ENCODE peak calls at places on chromosomes 13 and 19, in seven cellular contexts. One of them, this sample, is unnamed.

GRCh38 chr13:29684441-29684840 is 89.0 kb upstream of the SLC7A1 start:
- DNase-seq in prostate gland: no peak
- DNase-seq in cardiac fibroblast: no peak
- DNase-seq in HCT116: no peak
- DNase-seq in psoas muscle: no peak
- DNase-seq in fibroblast of lung: no peak
- DNase-seq in testis: no peak
- DNase-seq in this sample: no peak

GRCh38 chr13:110359840-110360301 is 52.8 kb downstream of the COL4A2 start:
- DNase-seq in testis: no peak
- DNase-seq in cardiac fibroblast: peak; percentile 64
- DNase-seq in HCT116: no peak
- DNase-seq in prostate gland: no peak
- DNase-seq in fibroblast of lung: peak; percentile 73
- DNase-seq in psoas muscle: no peak
- DNase-seq in this sample: peak; percentile 89

GRCh38 chr13:30030141-30030750 is 179.8 kb upstream of the UBL3 start:
- DNase-seq in testis: no peak
- DNase-seq in prostate gland: no peak
- DNase-seq in HCT116: no peak
- DNase-seq in fibroblast of lung: no peak
- DNase-seq in psoas muscle: no peak
- DNase-seq in cardiac fibroblast: no peak
- DNase-seq in this sample: peak; percentile 27

GRCh38 chr13:88031980-88032562 is 360.9 kb downstream of the SLITRK5 start:
- DNase-seq in fibroblast of lung: peak; percentile 60
- DNase-seq in cardiac fibroblast: no peak
- DNase-seq in HCT116: no peak
- DNase-seq in psoas muscle: no peak
- DNase-seq in prostate gland: no peak
- DNase-seq in testis: no peak
- DNase-seq in this sample: no peak

GRCh38 chr19:2811221-2811722 is 8.4 kb upstream of the ZNF554 start:
- DNase-seq in testis: no peak
- DNase-seq in psoas muscle: no peak
- DNase-seq in HCT116: no peak
- DNase-seq in fibroblast of lung: no peak
- DNase-seq in prostate gland: no peak
- DNase-seq in cardiac fibroblast: no peak
- DNase-seq in this sample: no peak

GRCh38 chr13:110466261-110466660 is 95.3 kb downstream of the RAB20 start:
- DNase-seq in prostate gland: no peak
- DNase-seq in HCT116: no peak
- DNase-seq in cardiac fibroblast: no peak
- DNase-seq in fibroblast of lung: no peak
- DNase-seq in psoas muscle: no peak
- DNase-seq in testis: no peak
- DNase-seq in this sample: no peak

GRCh38 chr13:45299194-45299593 is 41.8 kb downstream of the TPT1 start:
- DNase-seq in fibroblast of lung: peak; percentile 38
- DNase-seq in cardiac fibroblast: peak; percentile 70
- DNase-seq in HCT116: no peak
- DNase-seq in prostate gland: no peak
- DNase-seq in psoas muscle: no peak
- DNase-seq in testis: no peak
- DNase-seq in this sample: no peak

GRCh38 chr13:98778749-98779148 is 26.3 kb upstream of the SLC15A1 start:
- DNase-seq in testis: no peak
- DNase-seq in psoas muscle: no peak
- DNase-seq in prostate gland: no peak
- DNase-seq in fibroblast of lung: no peak
- DNase-seq in HCT116: no peak
- DNase-seq in cardiac fibroblast: peak; percentile 44
- DNase-seq in this sample: peak; percentile 74

GRCh38 chr19:30236006-30236405 is 136.2 kb upstream of the ZNF536 start:
- DNase-seq in psoas muscle: no peak
- DNase-seq in testis: peak; percentile 56
- DNase-seq in fibroblast of lung: no peak
- DNase-seq in prostate gland: no peak
- DNase-seq in cardiac fibroblast: no peak
- DNase-seq in HCT116: no peak
- DNase-seq in this sample: no peak

GRCh38 chr19:50817941-50818858 is 5.4 kb downstream of the KLK1 start:
- DNase-seq in psoas muscle: peak; percentile 63
- DNase-seq in fibroblast of lung: no peak
- DNase-seq in HCT116: peak; percentile 48
- DNase-seq in testis: peak; percentile 55
- DNase-seq in cardiac fibroblast: peak; percentile 24
- DNase-seq in prostate gland: peak; percentile 59
- DNase-seq in this sample: peak; percentile 12

GRCh38 chr19:1794424-1795185 is 17.5 kb downstream of the ATP8B3 start:
- DNase-seq in cardiac fibroblast: no peak
- DNase-seq in fibroblast of lung: peak; percentile 23
- DNase-seq in psoas muscle: no peak
- DNase-seq in HCT116: no peak
- DNase-seq in prostate gland: no peak
- DNase-seq in testis: no peak
- DNase-seq in this sample: no peak

GRCh38 chr19:4284176-4284958 is 5.3 kb downstream of the SHD start:
- DNase-seq in testis: peak; percentile 78
- DNase-seq in cardiac fibroblast: no peak
- DNase-seq in psoas muscle: no peak
- DNase-seq in HCT116: peak; percentile 77
- DNase-seq in fibroblast of lung: no peak
- DNase-seq in prostate gland: no peak
- DNase-seq in this sample: peak; percentile 7

GRCh38 chr13:113880651-113881611 is 17.1 kb upstream of the GAS6 start:
- DNase-seq in HCT116: no peak
- DNase-seq in prostate gland: no peak
- DNase-seq in psoas muscle: no peak
- DNase-seq in testis: no peak
- DNase-seq in fibroblast of lung: no peak
- DNase-seq in cardiac fibroblast: no peak
- DNase-seq in this sample: no peak

GRCh38 chr19:30498707-30499106 is 126.5 kb downstream of the ZNF536 start:
- DNase-seq in cardiac fibroblast: no peak
- DNase-seq in psoas muscle: no peak
- DNase-seq in testis: no peak
- DNase-seq in prostate gland: no peak
- DNase-seq in HCT116: no peak
- DNase-seq in fibroblast of lung: no peak
- DNase-seq in this sample: no peak

GRCh38 chr19:14072535-14073231 is at the start of gene MISP3:
- DNase-seq in HCT116: no peak
- DNase-seq in psoas muscle: peak; percentile 73
- DNase-seq in cardiac fibroblast: peak; percentile 26
- DNase-seq in fibroblast of lung: peak; percentile 34
- DNase-seq in testis: peak; percentile 50
- DNase-seq in prostate gland: peak; percentile 36
- DNase-seq in this sample: peak; percentile 53

GRCh38 chr19:58356236-58356970 is 3.1 kb upstream of the A1BG start:
- DNase-seq in prostate gland: no peak
- DNase-seq in testis: no peak
- DNase-seq in fibroblast of lung: peak; percentile 39
- DNase-seq in psoas muscle: no peak
- DNase-seq in cardiac fibroblast: peak; percentile 45
- DNase-seq in HCT116: no peak
- DNase-seq in this sample: peak; percentile 42

GRCh38 chr19:34259367-34259865 is 5.1 kb downstream of the GARRE1 start:
- DNase-seq in HCT116: no peak
- DNase-seq in fibroblast of lung: no peak
- DNase-seq in cardiac fibroblast: no peak
- DNase-seq in testis: no peak
- DNase-seq in prostate gland: no peak
- DNase-seq in psoas muscle: no peak
- DNase-seq in this sample: peak; percentile 49

GRCh38 chr13:79581870-79582315 is 100.9 kb downstream of the NDFIP2 start:
- DNase-seq in fibroblast of lung: peak; percentile 50
- DNase-seq in prostate gland: peak; percentile 45
- DNase-seq in testis: peak; percentile 21
- DNase-seq in cardiac fibroblast: peak; percentile 74
- DNase-seq in psoas muscle: peak; percentile 64
- DNase-seq in HCT116: peak; percentile 2
- DNase-seq in this sample: peak; percentile 25

GRCh38 chr19:23762548-23762883 is 3.8 kb upstream of the ZNF681 start:
- DNase-seq in testis: no peak
- DNase-seq in fibroblast of lung: no peak
- DNase-seq in psoas muscle: no peak
- DNase-seq in prostate gland: no peak
- DNase-seq in cardiac fibroblast: no peak
- DNase-seq in HCT116: no peak
- DNase-seq in this sample: no peak
- H3K4me3 ChIP-seq in testis: peak overlapping the region; percentile 68
- H3K4me3 ChIP-seq in fibroblast of lung: peak overlapping the region; percentile 75
- H3K4me3 ChIP-seq in psoas muscle: peak overlapping the region; percentile 70
- H3K4me3 ChIP-seq in prostate gland: peak overlapping the region; percentile 59
- H3K4me3 ChIP-seq in cardiac fibroblast: peak overlapping the region; percentile 42
- H3K4me3 ChIP-seq in HCT116: no peak overlapping the region
- H3K4me3 ChIP-seq in this sample: peak overlapping the region; percentile 74

DNA sequence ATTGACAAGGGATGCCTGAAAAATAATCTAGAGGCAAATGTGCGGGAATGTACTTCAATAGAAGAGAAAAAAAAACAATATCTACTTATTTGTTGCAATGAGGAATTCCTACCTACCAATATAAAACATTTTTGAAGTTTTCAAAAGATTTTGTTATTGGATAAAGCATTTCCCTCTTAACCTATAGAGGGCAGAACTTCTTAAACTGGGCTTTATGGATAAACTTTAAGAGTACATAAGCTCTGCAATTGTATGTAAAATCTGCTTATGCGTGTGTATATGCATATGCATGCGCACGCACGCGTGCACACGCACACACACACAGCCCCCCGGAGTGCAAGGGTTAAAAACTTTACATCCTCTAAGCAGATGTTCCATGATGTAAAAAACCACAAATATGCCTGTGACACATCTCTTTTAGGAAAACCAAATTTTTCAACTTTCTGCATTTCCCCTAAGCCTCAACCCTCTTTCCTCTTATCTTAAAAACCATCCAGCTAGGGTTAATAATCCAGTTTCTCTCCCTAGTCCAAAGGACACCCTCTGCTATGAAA is 73.1 kb upstream of the OXGR1 start:
- DNase-seq in prostate gland: no peak
- DNase-seq in testis: no peak
- DNase-seq in cardiac fibroblast: peak; percentile 19
- DNase-seq in HCT116: no peak
- DNase-seq in psoas muscle: no peak
- DNase-seq in fibroblast of lung: peak; percentile 22
- DNase-seq in this sample: peak; percentile 43
- TF ChIP-seq CTCF in prostate gland: no peak
- TF ChIP-seq CTCF in testis: no peak
- TF ChIP-seq CTCF in cardiac fibroblast: peak; percentile 17
- TF ChIP-seq CTCF in HCT116: peak; percentile 30
- TF ChIP-seq CTCF in psoas muscle: no peak
- TF ChIP-seq CTCF in fibroblast of lung: no peak
- TF ChIP-seq CTCF in this sample: peak; percentile 20

GRCh38 chr13:25902946-25903345 is 148.9 kb downstream of the SHISA2 start:
- DNase-seq in HCT116: no peak
- DNase-seq in cardiac fibroblast: no peak
- DNase-seq in testis: no peak
- DNase-seq in prostate gland: no peak
- DNase-seq in psoas muscle: no peak
- DNase-seq in fibroblast of lung: no peak
- DNase-seq in this sample: no peak
- H3K4me3 ChIP-seq in HCT116: no peak overlapping the region
- H3K4me3 ChIP-seq in cardiac fibroblast: no peak overlapping the region
- H3K4me3 ChIP-seq in testis: no peak overlapping the region
- H3K4me3 ChIP-seq in prostate gland: no peak overlapping the region
- H3K4me3 ChIP-seq in psoas muscle: peak overlapping the region; percentile 25
- H3K4me3 ChIP-seq in fibroblast of lung: no peak overlapping the region
- H3K4me3 ChIP-seq in this sample: no peak overlapping the region

DNA sequence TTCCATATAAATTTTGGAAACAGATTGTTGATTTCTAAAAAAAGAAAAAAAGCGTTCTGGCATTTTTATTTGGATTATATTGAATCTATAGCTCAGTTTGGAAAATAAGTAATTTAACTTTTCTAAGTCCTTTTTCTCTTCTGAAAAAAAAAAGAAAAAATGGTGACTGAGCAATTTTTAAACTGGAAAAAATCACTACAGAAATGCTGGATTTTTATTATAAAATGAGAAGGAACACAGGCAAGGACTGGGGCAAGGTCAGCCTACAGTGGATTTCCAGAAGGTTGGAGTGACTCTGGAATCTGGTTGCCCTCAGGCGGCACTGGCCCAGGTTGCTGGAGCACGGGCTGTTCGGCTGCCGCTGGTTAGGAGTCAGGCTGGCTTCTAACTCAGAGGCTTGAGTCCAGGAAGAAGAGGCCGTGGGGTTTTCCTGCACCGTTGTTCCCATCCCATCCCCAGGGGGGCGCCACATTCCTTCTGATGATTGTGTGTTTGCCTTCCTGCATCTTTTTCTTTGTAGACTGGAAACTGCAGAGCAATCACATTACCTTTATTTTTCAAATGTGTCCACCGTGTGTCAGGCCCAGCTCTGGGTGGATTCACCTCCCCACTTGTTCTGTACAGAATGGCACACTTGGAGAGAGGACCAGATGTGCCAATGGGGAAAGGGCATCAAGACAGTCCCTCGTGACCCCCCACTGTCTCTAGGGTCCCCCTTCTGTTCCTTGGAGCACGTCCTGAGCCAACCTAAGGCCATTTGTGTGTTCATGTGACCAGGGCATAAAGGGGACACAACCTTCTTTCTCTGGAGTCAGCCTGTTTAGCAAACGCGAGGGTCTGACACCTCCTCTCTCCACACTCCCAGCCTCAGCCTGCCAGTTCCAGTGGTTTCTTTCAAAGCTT is 44.5 kb upstream of the GTF3A start:
- DNase-seq in cardiac fibroblast: peak; percentile 54
- DNase-seq in prostate gland: peak; percentile 26
- DNase-seq in psoas muscle: peak; percentile 76
- DNase-seq in fibroblast of lung: no peak
- DNase-seq in testis: peak; percentile 90
- DNase-seq in HCT116: peak; percentile 58
- DNase-seq in this sample: peak; percentile 34
- TF ChIP-seq CTCF in cardiac fibroblast: peak; percentile 53
- TF ChIP-seq CTCF in prostate gland: peak; percentile 52
- TF ChIP-seq CTCF in psoas muscle: peak; percentile 34
- TF ChIP-seq CTCF in fibroblast of lung: peak; percentile 51
- TF ChIP-seq CTCF in testis: peak; percentile 76
- TF ChIP-seq CTCF in HCT116: peak; percentile 89
- TF ChIP-seq CTCF in this sample: peak; percentile 70

DNA sequence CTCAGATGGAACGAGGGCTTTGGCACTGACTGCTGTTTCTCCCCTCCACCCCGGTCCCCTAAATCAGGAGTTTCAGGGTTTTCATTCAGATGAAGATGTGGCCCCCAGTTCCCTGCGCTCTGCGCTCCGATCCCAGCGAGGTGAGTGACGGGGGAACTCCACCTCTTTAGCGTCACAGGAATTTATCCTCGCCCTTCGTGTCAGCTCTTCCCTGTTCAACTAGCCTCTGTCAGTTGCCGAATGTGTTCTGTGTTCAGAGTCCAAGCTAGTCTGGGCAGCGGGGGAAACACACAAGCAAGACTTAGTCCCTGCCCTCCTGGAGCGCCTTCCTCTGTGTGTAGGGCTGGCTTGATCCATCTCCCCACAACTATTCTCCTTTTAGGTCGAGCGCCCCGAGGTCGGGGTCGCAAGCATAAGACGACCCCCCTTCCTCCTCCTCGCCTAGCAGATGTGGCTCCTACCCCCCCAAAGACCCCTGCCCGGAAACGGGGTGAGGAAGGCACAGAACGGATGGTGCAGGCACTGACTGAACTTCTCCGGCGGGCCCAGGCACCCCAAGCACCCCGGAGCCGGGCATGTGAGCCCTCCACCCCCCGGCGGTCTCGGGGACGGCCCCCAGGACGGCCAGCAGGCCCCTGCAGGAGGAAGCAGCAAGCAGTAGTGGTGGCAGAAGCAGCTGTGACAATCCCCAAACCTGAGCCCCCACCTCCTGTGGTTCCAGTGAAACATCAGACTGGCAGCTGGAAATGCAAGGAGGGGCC is 1.8 kb downstream of the KMT2B start:
- DNase-seq in cardiac fibroblast: no peak
- DNase-seq in psoas muscle: no peak
- DNase-seq in fibroblast of lung: no peak
- DNase-seq in HCT116: no peak
- DNase-seq in testis: no peak
- DNase-seq in prostate gland: no peak
- DNase-seq in this sample: no peak
- H3K4me3 ChIP-seq in cardiac fibroblast: peak overlapping the region; percentile 90
- H3K4me3 ChIP-seq in psoas muscle: peak overlapping the region; percentile 95
- H3K4me3 ChIP-seq in fibroblast of lung: peak overlapping the region; percentile 83
- H3K4me3 ChIP-seq in HCT116: peak overlapping the region; percentile 86
- H3K4me3 ChIP-seq in testis: no peak overlapping the region
- H3K4me3 ChIP-seq in prostate gland: no peak overlapping the region
- H3K4me3 ChIP-seq in this sample: peak overlapping the region; percentile 70